ENCODE peak calls at places on chromosomes 13 and 19, in seven cellular contexts. V is astrocyte, K is fibroblast of lung, H is HepG2, E is neural progenitor cell, Z is GM23248, D is mammary epithelial cell. A is an unnamed sample.

GRCh38 chr13:60398949-60399589 is 2.0 kb downstream of the TDRD3 start:
- DNase-seq in V (peak; percentile 8), K (peak; percentile 18), H (no peak), E (no peak), Z (peak; percentile 20), D (no peak), A (no peak)

GRCh38 chr19:35266149-35266903 is 2.4 kb upstream of the USF2 start:
- DNase-seq in V (no peak), K (no peak), H (no peak), E (no peak), Z (no peak), D (no peak), A (no peak)

GRCh38 chr19:16252459-16253205 is 54.9 kb downstream of the AP1M1 start:
- DNase-seq in V (no peak), K (no peak), H (no peak), E (no peak), Z (no peak), D (no peak), A (no peak)

GRCh38 chr19:31261651-31262331 is 87.4 kb downstream of the TSHZ3 start:
- DNase-seq in V (no peak), K (peak; percentile 91), H (no peak), E (no peak), Z (peak; percentile 17), D (no peak), A (no peak)

GRCh38 chr19:8238251-8238650 is 29.1 kb downstream of the CERS4 start:
- DNase-seq in V (no peak), K (no peak), H (no peak), E (peak; percentile 26), Z (no peak), D (peak; percentile 42), A (no peak)

GRCh38 chr19:10432736-10433130 is 12.4 kb downstream of the PDE4A start:
- DNase-seq in V (no peak), K (no peak), H (no peak), E (no peak), Z (no peak), D (no peak), A (no peak)

GRCh38 chr13:94988654-94989053 is 276.3 kb upstream of the SOX21 start:
- DNase-seq in V (no peak), K (no peak), H (peak; percentile 7), E (peak; percentile 40), Z (no peak), D (no peak), A (no peak)

GRCh38 chr13:45331981-45332830 is 8.8 kb downstream of the TPT1 start:
- DNase-seq in V (peak; percentile 93), K (peak; percentile 61), H (peak; percentile 75), E (no peak), Z (peak; percentile 98), D (peak; percentile 88), A (no peak)

GRCh38 chr19:18765224-18765623 is 25.9 kb downstream of the COMP start:
- DNase-seq in V (no peak), K (no peak), H (no peak), E (no peak), Z (no peak), D (no peak), A (no peak)

GRCh38 chr13:109764474-109765292 is 21.7 kb downstream of the IRS2 start:
- DNase-seq in V (peak; percentile 24), K (no peak), H (no peak), E (peak; percentile 24), Z (peak; percentile 46), D (peak; percentile 59), A (no peak)

GRCh38 chr13:103349664-103350063 is 283.4 kb upstream of the SLC10A2 start:
- DNase-seq in V (no peak), K (no peak), H (no peak), E (no peak), Z (no peak), D (no peak), A (no peak)

GRCh38 chr19:12666305-12667048 is at the start of the genes MAN2B1 and WDR83:
- DNase-seq in V (peak; percentile 26), K (peak; percentile 48), H (peak; percentile 65), E (peak; percentile 94), Z (peak; percentile 87), D (peak; percentile 73), A (peak; percentile 93)

GRCh38 chr13:109214393-109214792 is 572.0 kb downstream of the IRS2 start:
- DNase-seq in V (no peak), K (no peak), H (no peak), E (no peak), Z (peak; percentile 59), D (no peak), A (no peak)

GRCh38 chr13:111342716-111343115 is 22.3 kb downstream of the TEX29 start:
- DNase-seq in V (no peak), K (no peak), H (no peak), E (no peak), Z (no peak), D (no peak), A (no peak)

GRCh38 chr13:108859202-108860012 is 230.0 kb downstream of the MYO16 start:
- DNase-seq in V (peak; percentile 58), K (peak; percentile 74), H (no peak), E (no peak), Z (peak; percentile 28), D (no peak), A (peak; percentile 49)

GRCh38 chr13:22758245-22758644 is 422.5 kb upstream of the SGCG start:
- DNase-seq in V (no peak), K (no peak), H (no peak), E (no peak), Z (no peak), D (no peak), A (no peak)

DNA sequence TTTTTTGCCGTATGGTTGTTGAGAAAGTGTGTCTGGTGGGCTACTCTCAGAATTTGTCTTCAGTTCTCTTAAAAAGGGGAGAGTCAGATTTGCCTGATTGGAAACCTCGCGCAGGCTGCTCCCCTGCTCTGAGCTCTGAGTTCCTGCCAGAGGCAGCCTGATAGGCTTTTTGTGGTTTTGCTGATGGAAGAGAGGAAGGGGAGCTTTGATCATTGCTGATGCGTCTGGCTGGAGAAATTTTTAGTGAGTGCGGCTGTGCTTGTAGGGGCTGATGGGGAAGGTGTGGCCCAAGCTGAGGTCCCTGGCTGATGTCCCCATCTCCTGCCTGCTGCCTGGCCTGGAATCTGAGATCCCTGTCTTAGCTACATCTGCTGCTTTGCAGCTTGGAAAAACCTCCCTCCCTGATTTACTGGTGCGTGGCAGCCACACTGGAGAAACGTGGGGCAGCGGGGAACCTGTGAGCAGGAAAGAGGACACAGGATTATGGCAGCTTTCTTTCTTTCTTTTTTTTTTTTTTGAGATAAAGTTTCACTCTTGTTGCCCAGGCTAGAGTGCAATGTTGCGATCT is 2.9 kb downstream of the CHST8 start:
- DNase-seq in V (no peak), K (no peak), H (no peak), E (no peak), Z (no peak), D (no peak), A (no peak)
- TF ChIP-seq EZH2 in V (no peak), K (no peak), H (no peak), E (no peak), Z (no peak), D (no peak), A (no peak)

DNA sequence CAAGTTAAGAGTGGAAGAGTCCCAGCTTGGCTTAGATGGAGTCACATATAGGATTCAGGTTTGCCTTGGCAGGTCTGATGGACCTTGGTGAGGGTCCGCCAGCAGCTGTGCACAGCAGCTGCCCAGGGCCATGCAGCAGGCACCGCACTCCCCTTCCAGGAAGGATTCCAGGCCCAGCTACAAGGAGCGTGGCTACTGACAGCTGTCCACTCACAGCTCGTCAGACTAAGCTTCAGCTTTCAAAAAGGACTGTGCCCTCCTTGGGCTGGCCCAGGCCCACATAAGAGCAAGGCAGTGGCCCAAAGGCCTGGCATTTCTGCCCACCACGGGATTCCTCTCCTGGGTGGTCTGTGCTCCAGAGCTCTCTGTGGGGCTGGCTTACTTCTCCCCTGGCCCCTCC is 68.4 kb downstream of the ALOX5AP start:
- DNase-seq in V (no peak), K (no peak), H (no peak), E (no peak), Z (no peak), D (no peak), A (no peak)
- H3K9me3 ChIP-seq in V (no peaks in the 10 kb centered on the region), K (no peaks in the 10 kb centered on the region), H (no peaks in the 10 kb centered on the region), E (no peaks in the 10 kb centered on the region), Z (no peaks in the 10 kb centered on the region), D (no peaks in the 10 kb centered on the region), A (no peaks in the 10 kb centered on the region)

DNA sequence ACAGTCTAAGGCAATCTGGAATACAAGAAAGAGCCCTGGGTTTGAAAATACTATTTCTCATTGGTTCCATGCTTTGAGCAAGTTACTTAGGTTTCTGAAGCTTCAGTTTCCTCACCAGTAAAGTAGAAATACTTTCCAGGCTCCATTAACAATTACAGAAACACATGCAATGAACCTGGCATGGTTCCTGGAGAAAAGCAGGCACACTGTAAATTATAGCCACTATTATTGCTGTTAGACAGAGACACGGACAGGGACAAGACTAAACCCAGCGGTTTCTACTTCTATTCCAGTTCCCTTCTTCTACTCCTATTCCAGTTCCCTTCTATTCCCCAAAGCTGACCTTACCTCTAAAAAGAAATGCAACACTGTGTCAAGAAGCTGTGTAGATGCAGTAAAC is 41.2 kb downstream of the MIPEP start:
- DNase-seq in V (no peak), K (no peak), H (no peak), E (no peak), Z (no peak), D (no peak), A (no peak)
- H3K4me2 ChIP-seq in V (no peak overlapping the region), K (no peak overlapping the region), H (no peak overlapping the region), E (no peak overlapping the region), Z (no peak overlapping the region), D (no peak overlapping the region), A (no peak overlapping the region)

GRCh38 chr13:46899801-46900200 is 2.9 kb upstream of the HTR2A start:
- DNase-seq in V (no peak), K (no peak), H (no peak), E (no peak), Z (no peak), D (no peak), A (no peak)

GRCh38 chr13:46894534-46894906 is 2.3 kb downstream of the HTR2A start:
- DNase-seq in V (no peak), K (no peak), H (no peak), E (no peak), Z (peak; percentile 72), D (no peak), A (no peak)

GRCh38 chr13:46893820-46894533 is 2.9 kb downstream of the HTR2A start:
- DNase-seq in V (no peak), K (peak; percentile 58), H (no peak), E (peak; percentile 90), Z (peak; percentile 80), D (peak; percentile 31), A (peak; percentile 87)

GRCh38 chr13:46893221-46893620 is 3.6 kb downstream of the HTR2A start:
- DNase-seq in V (no peak), K (no peak), H (no peak), E (peak; percentile 40), Z (peak; percentile 44), D (no peak), A (no peak)

DNA sequence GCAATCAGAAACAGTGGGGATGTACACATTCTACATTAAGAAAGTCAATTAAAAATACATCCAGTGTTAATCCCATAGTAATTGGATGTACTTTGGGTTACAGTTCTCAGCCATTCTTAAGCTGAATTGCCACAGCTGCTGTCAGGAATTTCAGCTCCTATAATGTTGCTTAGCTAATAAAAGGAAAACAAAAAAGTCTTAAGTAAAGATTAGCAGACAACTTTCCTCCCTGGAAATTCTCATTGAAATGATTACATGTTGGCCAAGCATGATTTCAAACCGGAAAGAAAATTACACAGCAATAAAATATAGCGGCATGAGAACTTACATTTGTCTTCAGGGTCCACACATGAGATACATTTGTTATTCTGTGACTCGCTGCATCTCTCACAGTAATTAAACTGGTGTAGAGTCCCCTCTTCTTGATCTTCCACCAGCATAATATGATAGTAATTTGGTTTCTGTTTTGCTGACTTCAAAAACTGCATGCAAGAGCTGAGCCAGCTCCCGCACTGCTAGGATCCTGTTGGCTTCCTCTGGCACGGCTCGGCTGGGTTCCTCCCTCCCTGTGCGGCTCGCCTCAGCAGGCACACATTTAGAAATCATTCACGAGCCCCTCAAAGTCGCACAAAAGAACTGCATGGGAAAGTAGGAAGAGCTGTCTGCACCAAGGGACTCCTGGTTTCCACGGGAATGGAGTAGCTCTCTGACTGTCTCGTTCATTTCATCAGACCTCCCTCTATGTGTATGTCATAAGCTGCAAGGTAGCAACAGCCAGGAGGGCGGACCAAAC is at the start of gene HTR2A:
- DNase-seq in V (no peak), K (peak; percentile 48), H (no peak), E (peak; percentile 55), Z (peak; percentile 72), D (peak; percentile 8), A (peak; percentile 14)
- TF ChIP-seq EZH2 in V (no peak), K (no peak), H (no peak), E (no peak), Z (no peak), D (no peak), A (no peak)

A was measured in hepatocyte.